ENCODE peak calls at places on chromosomes 4 and X, in four cellular contexts. Q, E, H and Z are unnamed samples.

GRCh38 chrX:2576793-2577192 is 76.0 kb upstream of the DHRSX start:
- DNase-seq in H (no peak), E (peak), Q (no peak), Z (peak)

GRCh38 chr4:85672116-85672515 is 197.2 kb downstream of the ARHGAP24 start:
- DNase-seq in Q (no peak), H (no peak), E (no peak), Z (no peak)

GRCh38 chr4:11496313-11496956 is 67.7 kb upstream of the HS3ST1 start:
- DNase-seq in E (no peak), Q (no peak), H (no peak), Z (no peak)

GRCh38 chrX:68988865-68989264 is 160.0 kb downstream of the EFNB1 start:
- DNase-seq in H (no peak), E (no peak), Q (no peak), Z (no peak)

GRCh38 chr4:41939016-41939623 is 3.9 kb downstream of the TMEM33 start:
- DNase-seq in H (no peak), Q (no peak), E (peak), Z (no peak)

GRCh38 chrX:17549005-17549685 is 174.1 kb downstream of the NHS start:
- DNase-seq in E (no peak), H (no peak), Q (no peak), Z (no peak)

GRCh38 chrX:150032742-150033141 is 94.5 kb upstream of the EOLA2 start:
- DNase-seq in Q (no peak), E (no peak), H (no peak), Z (peak)

GRCh38 chr4:158962396-158962795 is 140.5 kb upstream of the RAPGEF2 start:
- DNase-seq in H (no peak), Q (no peak), E (no peak), Z (no peak)

GRCh38 chr4:106628616-106629606 is 260.3 kb upstream of the GIMD1 start:
- DNase-seq in E (no peak), H (no peak), Q (no peak), Z (no peak)

GRCh38 chrX:47885501-47885900 is 48.8 kb downstream of the ZNF81 start:
- DNase-seq in E (no peak), H (no peak), Q (no peak), Z (no peak)

GRCh38 chr4:101102114-101102752 is 245.1 kb downstream of the PPP3CA start:
- DNase-seq in H (peak), E (no peak), Q (no peak), Z (no peak)

GRCh38 chrX:154717824-154718223 is 33.1 kb downstream of the GAB3 start:
- DNase-seq in E (no peak), Q (no peak), H (peak), Z (no peak)

GRCh38 chr4:54440394-54441223 is 211.5 kb downstream of the PDGFRA start:
- DNase-seq in E (no peak), Q (no peak), H (peak), Z (peak)

GRCh38 chr4:38287090-38287843 is 327.1 kb downstream of the PTTG2 start:
- DNase-seq in H (no peak), E (no peak), Q (no peak), Z (no peak)

GRCh38 chrX:44101300-44101699 is 128.1 kb upstream of the NDP start:
- DNase-seq in E (no peak), Q (no peak), H (no peak), Z (no peak)

GRCh38 chr4:53591372-53591892 is at the start of gene LNX1:
- DNase-seq in Q (no peak), E (no peak), H (no peak), Z (no peak)

GRCh38 chr4:46506876-46507275 is 116.9 kb upstream of the GABRA2 start:
- DNase-seq in Q (no peak), H (no peak), E (no peak), Z (no peak)

GRCh38 chrX:12269484-12269883 is 131.2 kb downstream of the FRMPD4 start:
- DNase-seq in E (no peak), H (no peak), Q (no peak), Z (peak)
- TF ChIP-seq PBX3 in E (no peak), H (no peak), Q (no peak), Z (no peak)

DNA sequence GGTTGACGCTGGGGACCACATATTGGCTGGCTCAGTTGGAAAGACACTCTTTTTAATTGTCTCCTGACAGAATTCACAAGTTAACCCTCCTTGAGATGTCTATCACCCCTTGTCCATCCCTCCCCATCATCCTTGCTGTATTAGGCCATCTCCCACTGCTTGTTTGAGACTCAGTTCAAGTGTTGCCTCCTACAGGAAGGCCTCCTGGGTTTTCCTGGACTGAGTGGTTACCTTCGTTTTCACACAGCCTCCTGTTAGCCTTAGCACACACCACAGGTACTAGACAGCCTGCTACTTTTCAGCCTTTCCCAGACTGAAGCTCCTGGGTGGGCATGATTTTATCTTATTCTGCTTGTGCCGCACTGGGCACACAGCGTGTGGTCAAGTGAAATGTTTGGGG is 145.3 kb upstream of the STX18 start:
- DNase-seq in E (no peak), H (no peak), Q (no peak), Z (no peak)
- TF ChIP-seq PBX3 in E (no peak), H (no peak), Q (no peak), Z (no peak)

DNA sequence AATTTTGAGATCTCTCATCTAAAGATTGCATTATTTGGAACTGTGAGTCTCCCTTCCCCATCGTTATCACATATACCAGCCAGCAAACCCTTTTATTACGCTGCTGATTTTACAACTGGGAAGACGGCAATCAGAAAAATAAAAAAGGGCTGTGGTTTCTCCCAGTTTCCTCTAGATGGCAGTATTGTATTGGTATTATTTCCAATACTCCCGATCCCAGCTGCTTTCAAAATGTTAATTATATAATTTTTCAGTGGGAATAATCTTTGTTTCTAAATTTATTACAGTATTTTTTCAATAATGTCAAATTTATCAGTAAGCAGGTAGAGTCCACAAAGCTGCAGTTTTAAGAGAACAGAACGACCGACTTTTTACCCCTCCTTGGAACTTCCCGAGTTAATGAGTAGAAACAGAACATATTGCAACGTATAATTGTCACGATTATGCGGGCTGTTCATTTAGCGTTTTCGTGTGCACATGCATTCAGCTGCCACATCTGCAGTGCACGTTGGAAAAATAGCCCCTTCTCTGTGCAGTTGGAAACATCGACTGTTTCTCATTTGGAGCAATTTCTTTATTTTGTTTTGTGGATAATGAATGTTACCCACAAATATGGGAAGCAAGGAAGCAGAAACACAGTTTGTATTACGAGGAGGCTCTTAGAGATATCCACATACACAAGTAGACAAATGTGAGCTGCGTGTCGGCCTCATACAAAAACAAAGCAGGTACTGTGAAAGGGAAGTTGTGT is 187.9 kb downstream of the STIM2 start:
- DNase-seq in Q (no peak), E (no peak), H (peak), Z (peak)
- TF ChIP-seq PBX3 in Q (no peak), E (no peak), H (no peak), Z (no peak)

DNA sequence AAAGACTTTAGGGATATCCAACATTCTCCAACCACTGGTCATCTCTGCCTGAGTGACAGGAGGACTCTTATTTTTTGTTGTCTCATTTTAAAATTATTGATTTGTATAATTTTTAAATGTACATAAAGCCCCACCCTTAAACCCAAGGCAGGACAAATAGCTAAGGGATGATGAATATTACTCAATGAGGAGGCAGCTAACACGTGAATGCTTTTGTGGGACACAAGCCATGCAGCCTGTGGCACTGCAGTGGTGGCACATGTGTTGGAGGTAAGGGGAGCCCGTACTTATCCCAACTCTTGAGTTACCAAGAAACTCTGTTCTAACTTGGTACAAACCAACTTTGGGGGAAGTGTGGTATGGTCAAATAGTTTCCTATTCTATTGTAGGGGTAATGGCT is 19.5 kb downstream of the MID1IP1 start:
- DNase-seq in Q (no peak), E (no peak), H (no peak), Z (no peak)
- TF ChIP-seq PBX3 in Q (no peak), E (no peak), H (no peak), Z (no peak)

DNA sequence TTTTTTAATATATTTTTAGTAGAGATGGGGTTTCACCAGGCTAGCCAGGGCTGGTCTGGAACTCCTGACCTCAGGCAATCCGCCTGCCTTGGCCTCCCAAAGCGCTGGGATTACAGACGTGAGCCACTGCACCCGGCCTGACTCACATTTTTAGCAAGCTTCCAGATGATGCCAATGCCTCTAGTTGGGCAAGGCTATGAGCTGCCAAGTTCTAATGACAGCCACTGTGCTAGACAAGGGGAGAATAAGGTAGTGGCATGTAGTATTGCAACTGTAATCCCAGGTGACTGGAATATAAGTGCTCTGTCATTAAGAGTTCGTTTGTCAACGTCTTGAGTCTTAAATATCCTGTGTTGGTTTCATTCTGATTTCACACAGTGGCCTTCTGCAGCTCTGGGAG is 96.7 kb downstream of the SLIT2 start:
- DNase-seq in Q (no peak), E (no peak), H (no peak), Z (no peak)
- TF ChIP-seq PBX3 in Q (no peak), E (no peak), H (no peak), Z (no peak)

GRCh38 chr4:147828361-147828760 is 96.5 kb downstream of the ARHGAP10 start:
- DNase-seq in H (no peak), E (no peak), Q (no peak), Z (no peak)
- TF ChIP-seq PBX3 in H (no peak), E (no peak), Q (no peak), Z (no peak)